ENCODE peak calls at places on chromosome X, in four cellular contexts. E, T, H and B are unnamed samples.
A peak's percentile ranks its signal among the peaks of the same experiment; 100 is the strongest.

GRCh38 chrX:101550825-101551767 is 749 bp downstream of the ARMCX1 start:
- DNase-seq in E (peak; percentile 20), T (peak; percentile 7), H (no peak), B (peak; percentile 60)

GRCh38 chrX:11619426-11619825 is 46.3 kb downstream of the ARHGAP6 start:
- DNase-seq in E (peak; percentile 12), T (no peak), H (no peak), B (no peak)

GRCh38 chrX:103614999-103615398 is 7.2 kb downstream of the TCEAL3 start:
- DNase-seq in E (no peak), T (no peak), H (no peak), B (no peak)

GRCh38 chrX:150902434-150903109 is 4.1 kb upstream of the CD99L2 start:
- DNase-seq in E (no peak), T (no peak), H (no peak), B (no peak)

GRCh38 chrX:15072259-15072658 is 197.6 kb downstream of the ASB9 start:
- DNase-seq in E (no peak), T (no peak), H (no peak), B (no peak)

GRCh38 chrX:74291964-74292891 is 11.8 kb upstream of the ZCCHC13 start:
- DNase-seq in E (peak; percentile 87), T (peak; percentile 90), H (peak; percentile 67), B (peak; percentile 88)

GRCh38 chrX:30620980-30621716 is 32.1 kb upstream of the GK start:
- DNase-seq in E (peak; percentile 93), T (no peak), H (no peak), B (no peak)

GRCh38 chrX:95585321-95585720 is 1099.3 kb upstream of the DIAPH2 start:
- DNase-seq in E (no peak), T (no peak), H (no peak), B (no peak)

GRCh38 chrX:74924449-74925209 is 623 bp downstream of the NEXMIF start:
- DNase-seq in E (no peak), T (no peak), H (no peak), B (peak; percentile 5)

GRCh38 chrX:41377624-41378023 is 43.7 kb downstream of the DDX3X start:
- DNase-seq in E (no peak), T (no peak), H (no peak), B (no peak)

GRCh38 chrX:13223868-13224555 is 95.8 kb downstream of the ATXN3L start:
- DNase-seq in E (peak; percentile 91), T (no peak), H (no peak), B (peak; percentile 91)

GRCh38 chrX:13694359-13694758 is 5.4 kb downstream of the RAB9A start:
- DNase-seq in E (no peak), T (no peak), H (no peak), B (no peak)

GRCh38 chrX:102651968-102652744 is 873 bp downstream of the GPRASP1 start:
- DNase-seq in E (peak; percentile 29), T (peak; percentile 8), H (no peak), B (peak; percentile 18)

GRCh38 chrX:23062359-23062758 is 62.6 kb downstream of the DDX53 start:
- DNase-seq in E (no peak), T (no peak), H (no peak), B (no peak)

GRCh38 chrX:138011461-138011860 is 445.5 kb downstream of the ZIC3 start:
- DNase-seq in E (no peak), T (no peak), H (no peak), B (no peak)

GRCh38 chrX:52988985-52989917 is 30.9 kb upstream of the FAM156A start:
- DNase-seq in E (no peak), T (no peak), H (no peak), B (no peak)

GRCh38 chrX:140274761-140275525 is 229.9 kb downstream of the SOX3 start:
- DNase-seq in E (peak; percentile 49), T (no peak), H (no peak), B (no peak)

GRCh38 chrX:86149089-86149488 is 838 bp downstream of the DACH2 start:
- DNase-seq in E (no peak), T (no peak), H (no peak), B (no peak)

GRCh38 chrX:86146102-86146501 is 2.1 kb upstream of the DACH2 start:
- DNase-seq in E (no peak), T (no peak), H (no peak), B (no peak)

GRCh38 chrX:86148594-86148993 is 343 bp downstream of the DACH2 start:
- DNase-seq in E (no peak), T (no peak), H (no peak), B (no peak)

DNA sequence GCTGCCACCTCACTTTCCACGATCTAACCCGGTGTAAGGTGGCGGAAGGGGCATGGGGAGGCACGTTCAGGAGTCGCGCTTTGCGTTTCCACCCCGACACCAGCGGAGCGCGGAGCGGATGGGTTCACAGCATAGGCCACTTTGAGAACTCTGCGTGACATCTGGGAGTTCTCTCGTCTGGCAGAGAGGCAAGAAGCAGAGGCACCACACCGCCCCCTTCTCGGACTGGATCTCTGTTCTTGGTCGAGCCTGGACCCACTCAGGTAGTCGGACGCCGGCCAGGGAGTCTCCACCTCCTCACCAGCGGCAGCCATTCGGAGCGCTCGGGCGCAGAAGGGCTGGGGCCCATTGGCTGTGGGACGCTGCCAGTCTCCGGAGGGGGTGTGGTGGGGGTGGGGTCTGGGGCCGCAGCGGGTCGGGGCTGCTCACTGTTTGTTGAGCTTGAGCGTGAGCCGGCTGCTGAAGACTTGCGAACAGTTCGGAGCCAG is at the start of gene DACH2:
- DNase-seq in E (peak; percentile 74), T (peak; percentile 30), H (no peak), B (peak; percentile 47)
- H3K9ac ChIP-seq in E (no peak within 1 kb of the TSS), T (no peak within 1 kb of the TSS), H (no peak within 1 kb of the TSS), B (no peak within 1 kb of the TSS)

GRCh38 chrX:108138814-108139213 is 47.2 kb downstream of the ATG4A start:
- DNase-seq in E (no peak), T (no peak), H (no peak), B (no peak)

GRCh38 chrX:108134724-108135123 is 43.1 kb downstream of the ATG4A start:
- DNase-seq in E (no peak), T (no peak), H (no peak), B (no peak)

GRCh38 chrX:108139303-108139702 is 47.7 kb downstream of the ATG4A start:
- DNase-seq in E (no peak), T (peak; percentile 25), H (no peak), B (no peak)
- TF ChIP-seq FOS in E (no peak), T (no peak), H (no peak), B (no peak)

DNA sequence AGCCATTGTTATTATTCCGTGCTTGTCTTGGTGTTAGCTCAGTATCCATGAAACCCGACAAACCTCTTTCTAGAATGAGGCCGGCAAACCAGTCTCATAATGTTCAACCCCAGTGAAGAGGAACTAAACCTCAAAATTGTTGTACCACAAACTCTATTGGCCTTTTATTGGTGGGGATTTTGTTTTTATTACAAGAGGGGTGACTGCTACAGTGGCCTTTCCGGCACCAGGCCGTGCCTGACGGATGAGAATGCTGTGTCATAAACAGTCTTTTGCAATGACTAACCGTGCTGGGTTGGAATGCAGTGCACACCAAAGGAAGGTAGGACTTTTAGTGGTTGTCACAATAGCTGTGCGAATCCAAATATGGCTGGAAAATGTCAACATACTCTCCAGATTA is 60.8 kb downstream of the SHROOM2 start:
- DNase-seq in E (peak; percentile 72), T (no peak), H (no peak), B (peak; percentile 60)
- H3K27ac ChIP-seq in E (no peak overlapping the region), T (no peak overlapping the region), H (no peak overlapping the region), B (peak overlapping the region; percentile 81)

GRCh38 chrX:17375361-17375630 is 296 bp downstream of the NHS start:
- DNase-seq in E (no peak), T (no peak), H (no peak), B (no peak)

GRCh38 chrX:17374619-17375360 is at the start of gene NHS:
- DNase-seq in E (peak; percentile 63), T (peak; percentile 28), H (no peak), B (peak; percentile 15)

GRCh38 chrX:17377047-17377692 is 2.2 kb downstream of the NHS start:
- DNase-seq in E (peak; percentile 61), T (no peak), H (no peak), B (peak; percentile 1)

GRCh38 chrX:17376381-17377046 is 1.5 kb downstream of the NHS start:
- DNase-seq in E (no peak), T (no peak), H (no peak), B (no peak)

DNA sequence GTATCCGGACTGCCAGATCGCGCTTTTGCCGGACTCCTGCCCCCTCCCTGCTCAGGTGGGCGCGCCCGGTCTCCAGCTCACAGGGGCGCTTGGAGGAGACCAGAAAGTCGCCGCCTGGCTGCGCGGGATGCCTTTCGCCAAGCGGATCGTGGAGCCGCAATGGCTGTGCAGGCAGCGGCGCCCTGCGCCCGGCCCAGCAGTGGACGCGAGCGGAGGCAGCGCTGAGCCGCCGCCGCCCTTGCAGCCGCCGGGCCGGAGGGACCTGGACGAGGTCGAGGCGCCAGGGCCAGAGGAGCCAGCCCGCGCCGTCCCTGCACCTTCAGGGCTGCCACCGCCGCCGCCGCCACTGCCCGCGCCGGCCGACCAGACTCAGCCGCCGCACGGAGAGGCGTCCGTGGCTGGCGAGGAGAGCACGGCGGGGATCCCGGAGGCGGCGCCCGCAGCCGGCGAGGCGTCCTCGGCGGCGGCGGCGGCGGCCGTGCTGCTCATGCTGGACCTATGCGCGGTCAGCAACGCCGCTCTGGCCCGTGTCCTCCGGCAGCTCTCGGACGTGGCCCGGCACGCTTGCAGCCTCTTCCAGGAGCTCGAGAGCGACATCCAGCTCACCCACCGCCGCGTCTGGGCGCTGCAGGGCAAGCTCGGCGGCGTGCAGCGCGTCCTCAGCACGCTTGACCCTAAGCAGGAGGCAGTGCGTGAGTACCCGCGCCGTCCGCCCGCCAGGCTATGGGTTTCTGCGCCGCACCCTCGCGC is 806 bp downstream of the NHS start:
- DNase-seq in E (peak; percentile 22), T (no peak), H (no peak), B (peak; percentile 15)
- H3K9ac ChIP-seq in E (peak overlapping the region; percentile 78), T (no peak overlapping the region), H (no peak overlapping the region), B (no peak overlapping the region)